ENCODE peak calls at places on chromosomes 11 and 22, in nine cellular contexts. One of them, this sample, is unnamed.

GRCh38 chr11:128498846-128499245 is 88.5 kb downstream of the ETS1 start:
- DNase-seq in psoas muscle: no peak
- DNase-seq in adrenal gland: no peak
- DNase-seq in endodermal cell: no peak
- DNase-seq in SK-N-SH: no peak
- DNase-seq in OCI-LY7: no peak
- DNase-seq in AG04450: no peak
- DNase-seq in A549: no peak
- DNase-seq in cardiac muscle cell: no peak
- DNase-seq in this sample: no peak

GRCh38 chr22:17807571-17808410 is 33.5 kb upstream of the BID start:
- DNase-seq in psoas muscle: peak; percentile 51
- DNase-seq in adrenal gland: no peak
- DNase-seq in endodermal cell: peak; percentile 68
- DNase-seq in SK-N-SH: no peak
- DNase-seq in OCI-LY7: no peak
- DNase-seq in AG04450: peak; percentile 43
- DNase-seq in A549: no peak
- DNase-seq in cardiac muscle cell: peak; percentile 43
- DNase-seq in this sample: peak; percentile 71

GRCh38 chr11:110478410-110478809 is 48.7 kb downstream of the FDX1 start:
- DNase-seq in psoas muscle: no peak
- DNase-seq in adrenal gland: peak; percentile 50
- DNase-seq in endodermal cell: peak; percentile 92
- DNase-seq in SK-N-SH: no peak
- DNase-seq in OCI-LY7: no peak
- DNase-seq in AG04450: no peak
- DNase-seq in A549: no peak
- DNase-seq in cardiac muscle cell: no peak
- DNase-seq in this sample: no peak

GRCh38 chr22:19886605-19887250 is 32.1 kb upstream of the GNB1L start:
- DNase-seq in psoas muscle: peak; percentile 25
- DNase-seq in adrenal gland: no peak
- DNase-seq in endodermal cell: peak; percentile 39
- DNase-seq in SK-N-SH: no peak
- DNase-seq in OCI-LY7: peak; percentile 90
- DNase-seq in AG04450: no peak
- DNase-seq in A549: no peak
- DNase-seq in cardiac muscle cell: peak; percentile 70
- DNase-seq in this sample: peak; percentile 79

GRCh38 chr11:36619502-36619901 is 21.5 kb upstream of the RAG2 start:
- DNase-seq in psoas muscle: no peak
- DNase-seq in adrenal gland: no peak
- DNase-seq in endodermal cell: no peak
- DNase-seq in SK-N-SH: peak; percentile 23
- DNase-seq in OCI-LY7: no peak
- DNase-seq in AG04450: no peak
- DNase-seq in A549: no peak
- DNase-seq in cardiac muscle cell: peak; percentile 27
- DNase-seq in this sample: no peak

GRCh38 chr11:35622070-35622469 is 3.8 kb downstream of the FJX1 start:
- DNase-seq in psoas muscle: no peak
- DNase-seq in adrenal gland: no peak
- DNase-seq in endodermal cell: no peak
- DNase-seq in SK-N-SH: no peak
- DNase-seq in OCI-LY7: no peak
- DNase-seq in AG04450: peak; percentile 50
- DNase-seq in A549: no peak
- DNase-seq in cardiac muscle cell: peak; percentile 88
- DNase-seq in this sample: no peak

GRCh38 chr11:6505577-6506240 is 8.6 kb downstream of the DNHD1 start:
- DNase-seq in psoas muscle: no peak
- DNase-seq in adrenal gland: no peak
- DNase-seq in endodermal cell: no peak
- DNase-seq in SK-N-SH: peak; percentile 62
- DNase-seq in OCI-LY7: peak; percentile 65
- DNase-seq in AG04450: peak; percentile 16
- DNase-seq in A549: peak; percentile 43
- DNase-seq in cardiac muscle cell: peak; percentile 76
- DNase-seq in this sample: no peak

GRCh38 chr11:111001986-111002616 is 243.4 kb upstream of the POU2AF2 start:
- DNase-seq in psoas muscle: no peak
- DNase-seq in adrenal gland: no peak
- DNase-seq in endodermal cell: no peak
- DNase-seq in SK-N-SH: no peak
- DNase-seq in OCI-LY7: no peak
- DNase-seq in AG04450: peak; percentile 78
- DNase-seq in A549: no peak
- DNase-seq in cardiac muscle cell: peak; percentile 86
- DNase-seq in this sample: no peak

GRCh38 chr11:100942016-100942415 is 187.6 kb downstream of the PGR start:
- DNase-seq in psoas muscle: peak; percentile 18
- DNase-seq in adrenal gland: peak; percentile 67
- DNase-seq in endodermal cell: no peak
- DNase-seq in SK-N-SH: no peak
- DNase-seq in OCI-LY7: no peak
- DNase-seq in AG04450: no peak
- DNase-seq in A549: no peak
- DNase-seq in cardiac muscle cell: peak; percentile 39
- DNase-seq in this sample: no peak

DNA sequence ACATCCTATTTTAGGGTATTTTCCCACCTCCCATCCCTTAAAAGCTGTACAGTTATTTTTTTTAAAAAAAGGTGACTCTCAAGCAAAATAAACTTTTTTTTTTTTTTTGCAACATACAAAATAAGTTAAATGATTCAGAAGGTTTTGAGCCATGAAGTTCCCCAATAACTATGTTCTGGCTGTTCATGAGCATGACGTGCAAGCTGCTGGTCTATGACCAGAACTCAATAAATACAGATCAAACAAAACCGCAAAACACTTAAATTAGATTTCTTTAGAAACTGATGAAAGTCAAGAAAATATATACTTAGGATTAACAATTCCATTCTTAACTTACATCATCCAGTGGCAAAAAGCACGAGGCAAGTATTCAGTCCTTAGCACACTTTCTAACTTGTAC is 24.1 kb upstream of the CLNS1A start:
- DNase-seq in psoas muscle: no peak
- DNase-seq in adrenal gland: no peak
- DNase-seq in endodermal cell: no peak
- DNase-seq in SK-N-SH: no peak
- DNase-seq in OCI-LY7: peak; percentile 27
- DNase-seq in AG04450: no peak
- DNase-seq in A549: no peak
- DNase-seq in cardiac muscle cell: no peak
- DNase-seq in this sample: no peak
- H3K27ac ChIP-seq in psoas muscle: no peak overlapping the region
- H3K27ac ChIP-seq in adrenal gland: no peak overlapping the region
- H3K27ac ChIP-seq in endodermal cell: no peak overlapping the region
- H3K27ac ChIP-seq in SK-N-SH: no peak overlapping the region
- H3K27ac ChIP-seq in OCI-LY7: peak overlapping the region; percentile 23
- H3K27ac ChIP-seq in AG04450: no peak overlapping the region
- H3K27ac ChIP-seq in A549: no peak overlapping the region
- H3K27ac ChIP-seq in cardiac muscle cell: no peak overlapping the region
- H3K27ac ChIP-seq in this sample: no peak overlapping the region

GRCh38 chr11:117239295-117239694 is 6.8 kb downstream of the RNF214 start:
- DNase-seq in psoas muscle: no peak
- DNase-seq in adrenal gland: no peak
- DNase-seq in endodermal cell: no peak
- DNase-seq in SK-N-SH: no peak
- DNase-seq in OCI-LY7: no peak
- DNase-seq in AG04450: peak; percentile 76
- DNase-seq in A549: peak; percentile 37
- DNase-seq in cardiac muscle cell: peak; percentile 91
- DNase-seq in this sample: no peak
- TF ChIP-seq CTCF in psoas muscle: no peak
- TF ChIP-seq CTCF in adrenal gland: no peak
- TF ChIP-seq CTCF in endodermal cell: peak; percentile 40
- TF ChIP-seq CTCF in SK-N-SH: peak; percentile 66
- TF ChIP-seq CTCF in OCI-LY7: peak; percentile 33
- TF ChIP-seq CTCF in AG04450: peak; percentile 72
- TF ChIP-seq CTCF in A549: peak; percentile 12
- TF ChIP-seq CTCF in cardiac muscle cell: peak; percentile 74
- TF ChIP-seq CTCF in this sample: no peak

DNA sequence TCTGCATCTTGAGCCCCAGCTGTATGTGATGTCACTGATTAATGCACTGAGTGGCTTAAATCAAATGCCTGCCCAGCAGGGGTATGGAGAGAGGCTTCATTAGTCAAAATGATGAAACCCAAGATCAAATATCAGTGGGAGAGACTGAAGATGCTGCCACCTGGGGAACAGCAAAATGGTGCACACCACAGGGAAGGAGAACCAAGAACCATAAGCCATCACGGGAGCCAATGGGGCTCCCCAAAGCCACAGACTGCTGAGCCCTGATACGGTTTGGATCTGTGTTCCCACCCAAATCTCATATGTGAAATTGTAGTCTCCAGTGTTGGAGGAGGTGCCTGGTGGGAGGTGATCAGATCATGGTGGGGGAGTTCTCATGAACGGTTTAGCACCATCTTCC is 85.6 kb downstream of the CTTN start:
- DNase-seq in psoas muscle: no peak
- DNase-seq in adrenal gland: no peak
- DNase-seq in endodermal cell: no peak
- DNase-seq in SK-N-SH: no peak
- DNase-seq in OCI-LY7: no peak
- DNase-seq in AG04450: no peak
- DNase-seq in A549: no peak
- DNase-seq in cardiac muscle cell: no peak
- DNase-seq in this sample: no peak
- H3K27ac ChIP-seq in psoas muscle: no peak overlapping the region
- H3K27ac ChIP-seq in adrenal gland: no peak overlapping the region
- H3K27ac ChIP-seq in endodermal cell: no peak overlapping the region
- H3K27ac ChIP-seq in SK-N-SH: no peak overlapping the region
- H3K27ac ChIP-seq in OCI-LY7: no peak overlapping the region
- H3K27ac ChIP-seq in AG04450: no peak overlapping the region
- H3K27ac ChIP-seq in A549: no peak overlapping the region
- H3K27ac ChIP-seq in cardiac muscle cell: no peak overlapping the region
- H3K27ac ChIP-seq in this sample: peak overlapping the region; percentile 36

DNA sequence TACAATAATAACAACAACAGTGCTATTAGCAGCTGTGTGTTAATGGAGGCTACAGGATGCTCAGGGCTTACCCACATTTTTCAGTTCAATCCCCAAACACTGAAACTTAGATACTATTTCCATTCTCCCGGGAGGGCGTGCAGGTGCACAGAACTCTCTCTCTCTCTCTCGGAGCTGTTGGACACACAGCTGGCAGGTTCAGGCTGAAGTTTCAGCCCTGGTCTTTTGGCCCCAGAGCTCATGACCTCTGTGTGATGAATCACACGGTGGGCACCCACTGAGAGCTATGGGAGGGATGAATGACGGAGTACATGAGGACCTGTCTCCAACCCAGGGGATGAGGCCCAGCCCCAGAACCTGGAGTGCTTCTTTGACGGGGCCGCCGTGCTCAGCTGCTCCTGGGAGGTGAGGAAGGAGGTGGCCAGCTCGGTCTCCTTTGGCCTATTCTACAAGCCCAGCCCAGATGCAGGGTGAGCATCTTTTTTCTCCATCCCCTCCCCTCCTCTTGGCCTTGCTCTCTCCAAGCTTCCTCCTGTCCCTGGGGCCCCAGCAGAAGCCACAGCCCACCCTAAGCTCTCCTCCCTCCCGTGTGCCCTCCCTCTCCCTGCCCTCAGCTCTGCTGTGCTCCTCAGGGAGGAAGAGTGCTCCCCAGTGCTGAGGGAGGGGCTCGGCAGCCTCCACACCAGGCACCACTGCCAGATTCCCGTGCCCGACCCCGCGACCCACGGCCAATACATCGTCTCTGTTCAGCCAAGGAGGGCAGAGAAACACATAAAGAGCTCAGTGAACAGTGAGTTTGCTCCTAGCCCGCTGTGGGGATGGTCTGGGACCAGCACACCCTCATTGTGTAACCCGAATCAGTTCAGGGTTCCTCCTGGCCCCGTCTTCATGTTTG is 16.9 kb downstream of the CSF2RB start:
- DNase-seq in psoas muscle: no peak
- DNase-seq in adrenal gland: no peak
- DNase-seq in endodermal cell: peak; percentile 35
- DNase-seq in SK-N-SH: no peak
- DNase-seq in OCI-LY7: no peak
- DNase-seq in AG04450: no peak
- DNase-seq in A549: no peak
- DNase-seq in cardiac muscle cell: no peak
- DNase-seq in this sample: no peak
- TF ChIP-seq CTCF in psoas muscle: no peak
- TF ChIP-seq CTCF in adrenal gland: no peak
- TF ChIP-seq CTCF in endodermal cell: no peak
- TF ChIP-seq CTCF in SK-N-SH: no peak
- TF ChIP-seq CTCF in OCI-LY7: no peak
- TF ChIP-seq CTCF in AG04450: no peak
- TF ChIP-seq CTCF in A549: no peak
- TF ChIP-seq CTCF in cardiac muscle cell: no peak
- TF ChIP-seq CTCF in this sample: no peak